ENCODE peak calls at places on chromosomes 16 and 17, in seven cellular contexts. Z is HFF-Myc, T is transverse colon, G is cardiac septum, U is right cardiac atrium, K is posterior vena cava, B is mesendoderm. H is an unnamed sample.

GRCh38 chr17:63376949-63377348 is 69.2 kb downstream of the CYB561 start:
- DNase-seq in K (no peak), T (no peak), Z (no peak), G (no peak), U (no peak), B (no peak), H (no peak)

GRCh38 chr17:45106582-45106981 is 25.7 kb downstream of the PLCD3 start:
- DNase-seq in G (no peak), T (no peak), U (peak), K (no peak), Z (no peak), B (no peak), H (no peak)

GRCh38 chr17:73068322-73069153 is 23.9 kb downstream of the SLC39A11 start:
- DNase-seq in B (peak), U (no peak), Z (no peak), K (no peak), T (no peak), G (no peak), H (no peak)

GRCh38 chr17:33949100-33949499 is 306.0 kb upstream of the CCL2 start:
- DNase-seq in K (no peak), Z (no peak), U (no peak), B (peak), T (no peak), G (no peak), H (no peak)

GRCh38 chr16:2842340-2843000 is 12.4 kb downstream of the ZG16B start:
- DNase-seq in Z (no peak), T (peak), K (peak), B (peak), U (peak), G (peak), H (peak)

GRCh38 chr17:7747586-7747985 is 30.0 kb downstream of the DNAH2 start:
- DNase-seq in Z (peak), T (no peak), G (no peak), K (no peak), B (peak), U (no peak), H (no peak)

GRCh38 chr16:85480727-85481101 is 132.4 kb upstream of the GSE1 start:
- DNase-seq in K (no peak), U (no peak), B (no peak), G (no peak), T (no peak), Z (no peak), H (no peak)

GRCh38 chr17:81911277-81911961 is at the start of gene PCYT2:
- DNase-seq in G (peak), B (peak), U (peak), Z (no peak), T (peak), K (peak), H (peak)

GRCh38 chr17:46719889-46720288 is 98.6 kb downstream of the WNT3 start:
- DNase-seq in T (no peak), K (no peak), B (no peak), Z (no peak), U (no peak), G (no peak), H (no peak)

GRCh38 chr16:30523768-30524574 is 2.4 kb downstream of the ZNF768 start:
- DNase-seq in B (no peak), Z (no peak), K (peak), U (peak), T (no peak), G (no peak), H (peak)

GRCh38 chr17:67959510-67959909 is 36.8 kb downstream of the C17orf58 start:
- DNase-seq in B (peak), K (no peak), G (no peak), Z (no peak), T (peak), U (no peak), H (no peak)

GRCh38 chr16:71775949-71776348 is 32.7 kb downstream of the AP1G1 start:
- DNase-seq in G (no peak), B (no peak), Z (no peak), U (no peak), T (no peak), K (no peak), H (no peak)

H was measured in heart left ventricle.